ENCODE peak calls at places on chromosomes 2 and 18, in seven cellular contexts. D is HCT116, Z is AG04450, E is stomach, I is cardiac muscle cell, U is fibroblast of mammary gland, S is AG10803. Q is an unnamed sample.

GRCh38 chr2:204643326-204643725 is 98.1 kb downstream of the PARD3B start:
- DNase-seq in D (no peak), Z (no peak), E (no peak), I (no peak), U (peak; percentile 47), S (peak; percentile 36), Q (no peak)

GRCh38 chr2:213238753-213239591 is 45.3 kb upstream of the SPAG16 start:
- DNase-seq in D (peak; percentile 36), Z (peak; percentile 72), E (no peak), I (peak; percentile 96), U (peak; percentile 84), S (peak; percentile 95), Q (no peak)

GRCh38 chr2:217993817-217994459 is 8.9 kb downstream of the TNS1 start:
- DNase-seq in D (no peak), Z (no peak), E (peak; percentile 78), I (peak; percentile 61), U (peak; percentile 54), S (no peak), Q (no peak)

GRCh38 chr2:176685908-176686307 is 416.7 kb downstream of the MTX2 start:
- DNase-seq in D (no peak), Z (no peak), E (no peak), I (peak; percentile 8), U (peak; percentile 47), S (peak; percentile 25), Q (no peak)

GRCh38 chr18:65968605-65969004 is 217.8 kb downstream of the CDH7 start:
- DNase-seq in D (no peak), Z (no peak), E (no peak), I (no peak), U (no peak), S (no peak), Q (no peak)

GRCh38 chr2:236105955-236106607 is 62.1 kb downstream of the GBX2 start:
- DNase-seq in D (no peak), Z (no peak), E (no peak), I (no peak), U (no peak), S (no peak), Q (no peak)

GRCh38 chr2:199742884-199743283 is 108.1 kb downstream of the FTCDNL1 start:
- DNase-seq in D (no peak), Z (no peak), E (no peak), I (no peak), U (no peak), S (no peak), Q (no peak)

GRCh38 chr18:76873311-76873710 is 51.0 kb downstream of the ZNF236 start:
- DNase-seq in D (no peak), Z (no peak), E (no peak), I (no peak), U (no peak), S (no peak), Q (no peak)

GRCh38 chr2:96308248-96308647 is 2.9 kb upstream of the SNRNP200 start:
- DNase-seq in D (no peak), Z (no peak), E (no peak), I (no peak), U (no peak), S (no peak), Q (no peak)

GRCh38 chr2:207505728-207506127 is 24.0 kb upstream of the CREB1 start:
- DNase-seq in D (no peak), Z (no peak), E (no peak), I (peak; percentile 83), U (peak; percentile 89), S (peak; percentile 94), Q (no peak)

GRCh38 chr2:98917031-98917459 is 19.0 kb downstream of the CRACDL start:
- DNase-seq in D (peak; percentile 8), Z (peak; percentile 54), E (no peak), I (peak; percentile 69), U (peak; percentile 94), S (peak; percentile 86), Q (no peak)

GRCh38 chr2:41414486-41415230 is 633.2 kb upstream of the PKDCC start:
- DNase-seq in D (no peak), Z (no peak), E (no peak), I (peak; percentile 67), U (peak; percentile 48), S (peak; percentile 4), Q (no peak)

GRCh38 chr2:165582409-165582808 is 112.9 kb downstream of the CSRNP3 start:
- DNase-seq in D (no peak), Z (no peak), E (no peak), I (peak; percentile 36), U (peak; percentile 43), S (peak; percentile 16), Q (no peak)

GRCh38 chr2:126406267-126406666 is 249.7 kb upstream of the GYPC start:
- DNase-seq in D (no peak), Z (no peak), E (no peak), I (no peak), U (no peak), S (no peak), Q (no peak)

GRCh38 chr2:2507471-2507997 is 176.5 kb upstream of the MYT1L start:
- DNase-seq in D (no peak), Z (no peak), E (no peak), I (no peak), U (no peak), S (no peak), Q (no peak)

GRCh38 chr2:167190053-167190452 is 301.8 kb downstream of the XIRP2 start:
- DNase-seq in D (no peak), Z (no peak), E (peak; percentile 58), I (peak; percentile 61), U (peak; percentile 96), S (peak; percentile 37), Q (no peak)

GRCh38 chr2:109148991-109149645 is 20.1 kb downstream of the SH3RF3 start:
- DNase-seq in D (no peak), Z (no peak), E (no peak), I (no peak), U (no peak), S (no peak), Q (no peak)

GRCh38 chr2:27025861-27026851 is 6.6 kb upstream of the TMEM214 start:
- DNase-seq in D (no peak), Z (no peak), E (no peak), I (no peak), U (no peak), S (no peak), Q (no peak)

GRCh38 chr2:128425731-128426620 is 107.3 kb upstream of the HS6ST1 start:
- DNase-seq in D (no peak), Z (no peak), E (no peak), I (peak; percentile 51), U (no peak), S (peak; percentile 28), Q (no peak)

GRCh38 chr2:173427887-173428683 is 73.4 kb downstream of the CDCA7 start:
- DNase-seq in D (no peak), Z (no peak), E (peak; percentile 70), I (peak; percentile 48), U (peak; percentile 89), S (peak; percentile 71), Q (no peak)

GRCh38 chr18:76613058-76613457 is 118.0 kb upstream of the ZNF516 start:
- DNase-seq in D (no peak), Z (no peak), E (no peak), I (no peak), U (no peak), S (no peak), Q (no peak)

GRCh38 chr18:31791817-31792579 is 31.3 kb upstream of the SLC25A52 start:
- DNase-seq in D (no peak), Z (no peak), E (no peak), I (no peak), U (no peak), S (no peak), Q (no peak)

GRCh38 chr2:232610081-232610480 is 23.3 kb upstream of the EFHD1 start:
- DNase-seq in D (no peak), Z (no peak), E (no peak), I (no peak), U (no peak), S (no peak), Q (no peak)

GRCh38 chr2:134431837-134432437 is 178.1 kb downstream of the MGAT5 start:
- DNase-seq in D (no peak), Z (no peak), E (no peak), I (no peak), U (no peak), S (peak; percentile 34), Q (no peak)

GRCh38 chr2:239832995-239833727 is 192.0 kb downstream of the NDUFA10 start:
- DNase-seq in D (no peak), Z (no peak), E (peak; percentile 18), I (no peak), U (no peak), S (no peak), Q (peak; percentile 1)

GRCh38 chr18:80247403-80247916 is at the start of gene PARD6G:
- DNase-seq in D (peak; percentile 38), Z (peak; percentile 20), E (peak; percentile 84), I (peak; percentile 80), U (peak; percentile 47), S (peak; percentile 61), Q (peak; percentile 50)
- H3K4me3 ChIP-seq in D (peak within 1 kb of the TSS; percentile 78), Z (peak within 1 kb of the TSS; percentile 73), E (peak within 1 kb of the TSS; percentile 84), I (peak within 1 kb of the TSS; percentile 92), U (peak within 1 kb of the TSS; percentile 51), S (peak within 1 kb of the TSS; percentile 64), Q (peak within 1 kb of the TSS; percentile 58)

DNA sequence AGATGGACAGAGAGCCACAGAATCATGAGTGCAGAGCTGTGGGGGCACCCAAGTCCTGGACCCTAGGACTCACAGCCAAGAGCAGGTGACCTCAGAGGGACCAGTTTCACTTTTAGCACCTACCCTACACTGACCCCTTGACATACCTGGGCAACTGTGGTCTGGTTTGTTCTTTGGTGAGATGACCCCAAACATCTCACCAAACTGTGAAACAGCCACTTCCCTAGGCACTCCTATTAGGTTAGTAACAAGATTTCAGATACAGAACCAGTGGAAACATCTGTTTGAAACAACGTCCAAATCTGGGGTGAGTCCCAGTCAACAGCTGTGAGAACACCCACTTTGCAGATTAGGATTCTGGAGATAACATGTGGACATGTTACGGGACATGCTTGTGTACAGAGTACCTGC is 1.9 kb upstream of the ZFP36L2 start:
- DNase-seq in D (no peak), Z (no peak), E (no peak), I (no peak), U (peak; percentile 40), S (no peak), Q (no peak)
- H3K4me3 ChIP-seq in D (no peak overlapping the region), Z (no peak overlapping the region), E (peak overlapping the region; percentile 96), I (no peak overlapping the region), U (no peak overlapping the region), S (no peak overlapping the region), Q (peak overlapping the region; percentile 82)

GRCh38 chr2:156356006-156356764 is 23.7 kb upstream of the NR4A2 start:
- DNase-seq in D (no peak), Z (no peak), E (no peak), I (no peak), U (peak; percentile 91), S (peak; percentile 64), Q (no peak)
- H3K4me3 ChIP-seq in D (no peak overlapping the region), Z (no peak overlapping the region), E (no peak overlapping the region), I (no peak overlapping the region), U (no peak overlapping the region), S (no peak overlapping the region), Q (no peak overlapping the region)

DNA sequence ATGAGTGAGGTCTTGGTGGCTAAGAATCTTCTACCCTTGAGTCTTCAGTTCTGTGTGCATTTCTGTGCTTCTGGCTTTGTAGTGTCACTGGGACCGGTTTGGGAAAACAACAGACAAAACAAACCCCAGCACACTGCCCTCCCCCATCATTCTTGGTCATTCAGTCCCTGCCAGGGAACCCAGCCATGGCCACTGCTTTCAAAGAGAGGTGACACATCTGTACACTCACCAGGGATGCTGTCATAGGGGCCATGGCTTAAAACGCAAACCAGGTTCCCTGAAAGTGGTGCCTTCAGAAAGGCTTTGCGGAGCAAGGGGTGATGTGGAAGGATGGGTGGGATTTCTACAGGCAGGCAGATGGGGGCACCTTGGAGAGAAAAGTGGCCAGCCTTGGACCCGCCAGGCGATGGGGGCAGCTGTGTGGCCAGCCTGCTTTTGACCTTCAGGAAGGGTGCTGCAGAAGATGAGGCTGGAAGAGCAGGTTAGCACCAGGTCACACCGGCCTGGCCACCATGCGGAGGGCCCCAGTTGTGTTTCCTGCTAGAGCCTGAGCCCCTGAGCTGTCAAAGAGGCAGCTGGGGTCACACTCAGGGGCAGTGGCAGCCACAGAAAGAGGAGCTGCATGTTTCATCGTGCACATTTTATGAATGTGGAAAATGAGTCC is 101.3 kb downstream of the INHBB start:
- DNase-seq in D (no peak), Z (no peak), E (no peak), I (no peak), U (no peak), S (no peak), Q (no peak)
- H3K4me3 ChIP-seq in D (no peak overlapping the region), Z (no peak overlapping the region), E (no peak overlapping the region), I (no peak overlapping the region), U (no peak overlapping the region), S (no peak overlapping the region), Q (no peak overlapping the region)

Q was measured in Peyer's patch.